ENCODE peak calls at places on chromosomes 7 and 10, in six cellular contexts. One of them, this sample, is unnamed.

GRCh38 chr7:96236198-96237039 is 85.5 kb downstream of the SLC25A13 start:
- DNase-seq in adrenal gland: peak; percentile 77
- DNase-seq in upper lobe of left lung: no peak
- DNase-seq in colonic mucosa: no peak
- DNase-seq in hepatocyte: peak; percentile 68
- DNase-seq in transverse colon: no peak
- DNase-seq in this sample: peak; percentile 47

GRCh38 chr7:113797420-113797995 is 121.3 kb downstream of the PPP1R3A start:
- DNase-seq in adrenal gland: no peak
- DNase-seq in upper lobe of left lung: no peak
- DNase-seq in colonic mucosa: no peak
- DNase-seq in hepatocyte: no peak
- DNase-seq in transverse colon: no peak
- DNase-seq in this sample: no peak

GRCh38 chr10:14118953-14119352 is 211.8 kb downstream of the FRMD4A start:
- DNase-seq in adrenal gland: no peak
- DNase-seq in upper lobe of left lung: no peak
- DNase-seq in colonic mucosa: no peak
- DNase-seq in hepatocyte: no peak
- DNase-seq in transverse colon: no peak
- DNase-seq in this sample: no peak

GRCh38 chr10:132077091-132077490 is 11.3 kb downstream of the JAKMIP3 start:
- DNase-seq in adrenal gland: no peak
- DNase-seq in upper lobe of left lung: no peak
- DNase-seq in colonic mucosa: no peak
- DNase-seq in hepatocyte: no peak
- DNase-seq in transverse colon: no peak
- DNase-seq in this sample: no peak

GRCh38 chr10:114181971-114182370 is 2.8 kb downstream of the TDRD1 start:
- DNase-seq in adrenal gland: no peak
- DNase-seq in upper lobe of left lung: no peak
- DNase-seq in colonic mucosa: peak; percentile 70
- DNase-seq in hepatocyte: no peak
- DNase-seq in transverse colon: peak; percentile 48
- DNase-seq in this sample: peak; percentile 75

GRCh38 chr10:20767028-20767427 is 130.1 kb downstream of the NEBL start:
- DNase-seq in adrenal gland: no peak
- DNase-seq in upper lobe of left lung: no peak
- DNase-seq in colonic mucosa: no peak
- DNase-seq in hepatocyte: no peak
- DNase-seq in transverse colon: no peak
- DNase-seq in this sample: no peak

GRCh38 chr7:151648429-151648828 is 128.7 kb upstream of the RHEB start:
- DNase-seq in adrenal gland: no peak
- DNase-seq in upper lobe of left lung: no peak
- DNase-seq in colonic mucosa: no peak
- DNase-seq in hepatocyte: no peak
- DNase-seq in transverse colon: no peak
- DNase-seq in this sample: no peak

GRCh38 chr7:99362801-99363200 is 11.7 kb upstream of the ARPC1B start:
- DNase-seq in adrenal gland: no peak
- DNase-seq in upper lobe of left lung: no peak
- DNase-seq in colonic mucosa: no peak
- DNase-seq in hepatocyte: no peak
- DNase-seq in transverse colon: no peak
- DNase-seq in this sample: no peak

GRCh38 chr10:72257051-72257892 is 16.5 kb upstream of the DDIT4 start:
- DNase-seq in adrenal gland: peak; percentile 56
- DNase-seq in upper lobe of left lung: no peak
- DNase-seq in colonic mucosa: no peak
- DNase-seq in hepatocyte: no peak
- DNase-seq in transverse colon: peak; percentile 42
- DNase-seq in this sample: peak; percentile 47

GRCh38 chr7:108345710-108346336 is 110.4 kb downstream of the NRCAM start:
- DNase-seq in adrenal gland: no peak
- DNase-seq in upper lobe of left lung: no peak
- DNase-seq in colonic mucosa: no peak
- DNase-seq in hepatocyte: no peak
- DNase-seq in transverse colon: no peak
- DNase-seq in this sample: no peak

GRCh38 chr7:140041626-140042385 is 20.9 kb downstream of the PARP12 start:
- DNase-seq in adrenal gland: no peak
- DNase-seq in upper lobe of left lung: no peak
- DNase-seq in colonic mucosa: no peak
- DNase-seq in hepatocyte: no peak
- DNase-seq in transverse colon: no peak
- DNase-seq in this sample: no peak

GRCh38 chr7:69568266-69568665 is 30.0 kb upstream of the AUTS2 start:
- DNase-seq in adrenal gland: no peak
- DNase-seq in upper lobe of left lung: no peak
- DNase-seq in colonic mucosa: no peak
- DNase-seq in hepatocyte: no peak
- DNase-seq in transverse colon: no peak
- DNase-seq in this sample: no peak

GRCh38 chr7:21305455-21306235 is 122.2 kb upstream of the SP4 start:
- DNase-seq in adrenal gland: no peak
- DNase-seq in upper lobe of left lung: no peak
- DNase-seq in colonic mucosa: no peak
- DNase-seq in hepatocyte: no peak
- DNase-seq in transverse colon: no peak
- DNase-seq in this sample: no peak

GRCh38 chr7:151936207-151936606 is 20.0 kb upstream of the GALNTL5 start:
- DNase-seq in adrenal gland: no peak
- DNase-seq in upper lobe of left lung: no peak
- DNase-seq in colonic mucosa: no peak
- DNase-seq in hepatocyte: no peak
- DNase-seq in transverse colon: no peak
- DNase-seq in this sample: no peak

GRCh38 chr10:8311526-8312070 is 257.1 kb downstream of the GATA3 start:
- DNase-seq in adrenal gland: no peak
- DNase-seq in upper lobe of left lung: no peak
- DNase-seq in colonic mucosa: no peak
- DNase-seq in hepatocyte: no peak
- DNase-seq in transverse colon: no peak
- DNase-seq in this sample: no peak

GRCh38 chr10:69014171-69014570 is 25.6 kb downstream of the KIFBP start:
- DNase-seq in adrenal gland: no peak
- DNase-seq in upper lobe of left lung: no peak
- DNase-seq in colonic mucosa: no peak
- DNase-seq in hepatocyte: no peak
- DNase-seq in transverse colon: no peak
- DNase-seq in this sample: no peak

GRCh38 chr7:75599244-75599771 is 107.2 kb downstream of the SPDYE5 start:
- DNase-seq in adrenal gland: no peak
- DNase-seq in upper lobe of left lung: peak; percentile 60
- DNase-seq in colonic mucosa: no peak
- DNase-seq in hepatocyte: no peak
- DNase-seq in transverse colon: no peak
- DNase-seq in this sample: no peak

GRCh38 chr10:72158174-72158573 is 57.6 kb upstream of the ANAPC16 start:
- DNase-seq in adrenal gland: no peak
- DNase-seq in upper lobe of left lung: no peak
- DNase-seq in colonic mucosa: no peak
- DNase-seq in hepatocyte: no peak
- DNase-seq in transverse colon: no peak
- DNase-seq in this sample: no peak

GRCh38 chr7:81776159-81776558 is 6.3 kb upstream of the HGF start:
- DNase-seq in adrenal gland: no peak
- DNase-seq in upper lobe of left lung: no peak
- DNase-seq in colonic mucosa: no peak
- DNase-seq in hepatocyte: no peak
- DNase-seq in transverse colon: no peak
- DNase-seq in this sample: no peak

GRCh38 chr10:74058658-74059057 is 60.7 kb downstream of the VCL start:
- DNase-seq in adrenal gland: no peak
- DNase-seq in upper lobe of left lung: no peak
- DNase-seq in colonic mucosa: no peak
- DNase-seq in hepatocyte: peak; percentile 59
- DNase-seq in transverse colon: no peak
- DNase-seq in this sample: no peak

GRCh38 chr10:93916257-93917063 is 22.7 kb downstream of the SLC35G1 start:
- DNase-seq in adrenal gland: no peak
- DNase-seq in upper lobe of left lung: no peak
- DNase-seq in colonic mucosa: no peak
- DNase-seq in hepatocyte: peak; percentile 56
- DNase-seq in transverse colon: no peak
- DNase-seq in this sample: no peak

DNA sequence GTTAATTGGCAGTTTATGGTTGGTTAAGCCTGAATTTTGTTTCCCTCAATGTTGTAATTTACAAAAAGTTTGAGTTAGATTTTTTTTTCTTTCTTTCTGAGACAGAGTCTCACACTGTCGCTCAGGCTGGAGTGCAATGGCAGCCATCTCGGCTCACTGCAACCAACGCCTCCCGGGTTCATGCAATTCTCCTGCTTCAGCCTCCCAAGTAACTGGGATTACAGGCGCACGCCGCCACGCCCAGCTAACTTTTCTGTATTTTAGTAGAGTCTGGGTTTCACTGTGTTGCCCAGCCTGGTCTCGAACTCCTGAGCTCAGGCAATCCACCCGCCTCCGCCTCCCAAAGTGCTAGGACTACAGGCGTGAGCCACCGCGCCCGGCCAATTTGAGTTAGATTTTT is 935 bp downstream of the ZNF273 start:
- DNase-seq in adrenal gland: no peak
- DNase-seq in upper lobe of left lung: no peak
- DNase-seq in colonic mucosa: no peak
- DNase-seq in hepatocyte: no peak
- DNase-seq in transverse colon: no peak
- DNase-seq in this sample: no peak
- H3K4me3 ChIP-seq in adrenal gland: no peak overlapping the region
- H3K4me3 ChIP-seq in upper lobe of left lung: no peak overlapping the region
- H3K4me3 ChIP-seq in colonic mucosa: no peak overlapping the region
- H3K4me3 ChIP-seq in hepatocyte: peak overlapping the region; percentile 72
- H3K4me3 ChIP-seq in transverse colon: peak overlapping the region; percentile 96
- H3K4me3 ChIP-seq in this sample: peak overlapping the region; percentile 87

GRCh38 chr7:117014673-117015133 is 61.4 kb downstream of the ST7 start:
- DNase-seq in adrenal gland: peak; percentile 81
- DNase-seq in upper lobe of left lung: no peak
- DNase-seq in colonic mucosa: peak; percentile 40
- DNase-seq in hepatocyte: peak; percentile 74
- DNase-seq in transverse colon: peak; percentile 28
- DNase-seq in this sample: peak; percentile 56
- H3K4me3 ChIP-seq in adrenal gland: no peak overlapping the region
- H3K4me3 ChIP-seq in upper lobe of left lung: no peak overlapping the region
- H3K4me3 ChIP-seq in colonic mucosa: no peak overlapping the region
- H3K4me3 ChIP-seq in hepatocyte: peak overlapping the region; percentile 7
- H3K4me3 ChIP-seq in transverse colon: peak overlapping the region; percentile 8
- H3K4me3 ChIP-seq in this sample: peak overlapping the region; percentile 46

DNA sequence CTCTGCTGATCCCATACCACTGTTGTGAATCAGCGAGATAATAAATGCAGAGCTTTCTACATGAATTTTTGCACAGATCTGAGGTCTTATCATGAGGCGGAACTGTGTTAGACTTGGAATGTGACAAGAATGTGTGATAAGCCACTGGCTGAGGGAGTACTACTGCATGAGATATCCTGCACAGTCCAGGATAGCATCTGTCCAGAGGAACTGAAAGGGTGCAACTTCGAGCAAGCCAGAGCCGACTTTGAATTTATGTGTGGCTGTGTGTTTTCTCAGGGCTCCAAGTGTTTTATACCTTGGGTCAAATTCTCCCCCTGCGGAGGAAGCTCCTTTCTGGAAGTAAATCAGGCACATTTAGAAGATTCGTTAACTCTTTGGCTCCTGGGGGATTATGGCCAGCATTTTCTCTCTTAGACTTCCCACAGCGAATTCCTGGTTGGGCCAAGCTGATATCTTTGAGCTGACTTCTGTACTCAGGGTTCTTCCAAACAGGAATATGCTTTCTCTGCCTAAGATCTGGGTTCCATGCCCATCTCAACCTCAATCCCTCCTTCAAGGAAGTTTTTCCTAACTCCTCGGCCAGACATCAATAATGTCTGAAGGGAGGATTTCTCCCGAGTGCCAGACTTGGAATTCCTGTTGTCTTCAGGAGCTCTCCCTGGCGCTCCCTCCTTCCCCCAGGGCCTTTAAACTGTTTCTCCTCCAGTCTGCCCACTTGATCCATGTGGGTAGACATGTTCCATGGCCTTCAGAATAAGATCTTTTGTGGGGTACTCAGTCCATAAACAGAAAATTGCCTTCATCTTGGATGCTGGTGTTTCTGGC is 2.5 kb upstream of the MEST start:
- DNase-seq in adrenal gland: no peak
- DNase-seq in upper lobe of left lung: no peak
- DNase-seq in colonic mucosa: no peak
- DNase-seq in hepatocyte: peak; percentile 47
- DNase-seq in transverse colon: no peak
- DNase-seq in this sample: no peak
- H3K4me3 ChIP-seq in adrenal gland: no peak overlapping the region
- H3K4me3 ChIP-seq in upper lobe of left lung: no peak overlapping the region
- H3K4me3 ChIP-seq in colonic mucosa: no peak overlapping the region
- H3K4me3 ChIP-seq in hepatocyte: no peak overlapping the region
- H3K4me3 ChIP-seq in transverse colon: no peak overlapping the region
- H3K4me3 ChIP-seq in this sample: no peak overlapping the region

DNA sequence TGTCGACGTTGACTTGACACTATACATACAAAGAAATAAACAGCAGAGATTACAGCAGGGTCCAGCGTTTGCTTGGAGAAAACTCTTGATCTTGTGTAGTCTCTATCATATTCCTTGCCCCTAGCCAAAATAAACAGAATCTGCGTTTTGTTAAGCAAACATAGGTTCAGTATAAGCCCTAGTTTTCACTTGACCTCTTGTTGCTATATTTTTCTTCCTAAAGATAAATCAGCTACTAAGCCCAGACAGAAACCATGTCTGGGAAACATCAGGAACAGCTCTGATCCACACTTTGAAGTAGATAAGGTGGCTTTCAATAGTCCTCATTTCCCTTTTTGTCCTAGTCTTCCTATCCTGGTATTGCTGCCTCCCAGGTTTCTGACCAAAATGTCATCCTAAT is 328.2 kb upstream of the MAGI2 start:
- DNase-seq in adrenal gland: no peak
- DNase-seq in upper lobe of left lung: no peak
- DNase-seq in colonic mucosa: no peak
- DNase-seq in hepatocyte: peak; percentile 4
- DNase-seq in transverse colon: no peak
- DNase-seq in this sample: no peak
- H3K4me3 ChIP-seq in adrenal gland: no peak overlapping the region
- H3K4me3 ChIP-seq in upper lobe of left lung: no peak overlapping the region
- H3K4me3 ChIP-seq in colonic mucosa: no peak overlapping the region
- H3K4me3 ChIP-seq in hepatocyte: no peak overlapping the region
- H3K4me3 ChIP-seq in transverse colon: no peak overlapping the region
- H3K4me3 ChIP-seq in this sample: no peak overlapping the region